ENCODE peak calls at places on chromosomes 4 and X, in seven cellular contexts. S, P, A, J, F, T and C are unnamed samples.
A peak's percentile ranks its signal among the peaks of the same experiment; 100 is the strongest.

GRCh38 chr4:145609494-145610427 is 9.4 kb upstream of the MMAA start:
- DNase-seq in S (peak; percentile 27), P (peak; percentile 41), A (peak; percentile 58), J (peak; percentile 68), F (peak; percentile 58), T (no peak), C (no peak)

GRCh38 chr4:2949782-2950125 is 13.5 kb downstream of the NOP14 start:
- DNase-seq in S (no peak), P (no peak), A (no peak), J (no peak), F (no peak), T (no peak), C (no peak)

GRCh38 chr4:108535757-108536156 is 84.6 kb upstream of the RPL34 start:
- DNase-seq in S (no peak), P (no peak), A (no peak), J (no peak), F (no peak), T (no peak), C (no peak)

GRCh38 chrX:32893751-32894150 is 317.6 kb downstream of the DMD start:
- DNase-seq in S (no peak), P (no peak), A (no peak), J (no peak), F (no peak), T (no peak), C (no peak)

GRCh38 chr4:187321741-187322140 is 598.1 kb upstream of the FAT1 start:
- DNase-seq in S (no peak), P (no peak), A (no peak), J (no peak), F (no peak), T (no peak), C (no peak)

GRCh38 chr4:140252144-140252741 is 98.3 kb upstream of the MAML3 start:
- DNase-seq in S (no peak), P (peak; percentile 69), A (no peak), J (no peak), F (no peak), T (no peak), C (peak; percentile 41)

GRCh38 chr4:112515278-112516075 is 503 bp downstream of the NEUROG2 start:
- DNase-seq in S (peak; percentile 41), P (peak; percentile 75), A (no peak), J (no peak), F (no peak), T (no peak), C (peak; percentile 42)

GRCh38 chr4:46945062-46945461 is 36.0 kb upstream of the COX7B2 start:
- DNase-seq in S (no peak), P (no peak), A (no peak), J (no peak), F (no peak), T (no peak), C (no peak)

GRCh38 chr4:54539500-54540029 is 118.2 kb upstream of the KIT start:
- DNase-seq in S (peak; percentile 20), P (peak; percentile 87), A (peak; percentile 6), J (no peak), F (no peak), T (no peak), C (peak; percentile 26)

GRCh38 chr4:183190900-183191527 is 92.0 kb downstream of the WWC2 start:
- DNase-seq in S (no peak), P (no peak), A (peak; percentile 39), J (no peak), F (no peak), T (no peak), C (no peak)
- TF ChIP-seq JUND in S (no peak), P (no peak), A (no peak), J (no peak), F (no peak), T (no peak), C (no peak)

DNA sequence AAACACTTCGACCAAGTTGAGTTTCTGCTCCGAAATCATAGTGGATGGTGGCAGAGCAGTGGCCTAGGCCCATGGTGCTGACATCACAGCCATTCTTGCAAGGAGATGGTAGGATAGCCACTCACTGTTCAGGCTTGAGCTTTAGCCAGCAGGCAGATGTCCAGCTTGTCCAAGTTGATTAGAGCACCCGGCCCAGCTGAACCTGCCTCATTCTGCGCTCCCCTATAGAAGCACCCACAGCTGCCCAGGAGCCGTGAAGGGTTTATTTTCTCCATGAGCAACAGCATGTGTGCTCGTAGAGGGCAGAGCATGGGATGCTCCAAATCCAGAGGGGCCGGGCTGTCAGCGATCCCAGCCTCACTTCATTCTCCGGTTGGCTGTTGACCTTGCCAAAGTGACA is 16.2 kb downstream of the PIGG start:
- DNase-seq in S (no peak), P (no peak), A (no peak), J (no peak), F (no peak), T (no peak), C (no peak)
- TF ChIP-seq JUND in S (no peak), P (no peak), A (no peak), J (no peak), F (no peak), T (no peak), C (no peak)

GRCh38 chr4:73895201-73896177 is 26.3 kb downstream of the CXCL1 start:
- DNase-seq in S (no peak), P (no peak), A (no peak), J (no peak), F (no peak), T (no peak), C (no peak)
- TF ChIP-seq JUND in S (no peak), P (no peak), A (no peak), J (no peak), F (no peak), T (no peak), C (no peak)

GRCh38 chrX:106928227-106928626 is 8.0 kb downstream of the CLDN2 start:
- DNase-seq in S (no peak), P (no peak), A (no peak), J (no peak), F (no peak), T (no peak), C (no peak)
- TF ChIP-seq JUND in S (no peak), P (no peak), A (no peak), J (no peak), F (no peak), T (no peak), C (no peak)

GRCh38 chrX:139299309-139299708 is 231.2 kb upstream of the F9 start:
- DNase-seq in S (no peak), P (no peak), A (no peak), J (no peak), F (no peak), T (no peak), C (no peak)
- TF ChIP-seq JUND in S (no peak), P (no peak), A (no peak), J (no peak), F (no peak), T (no peak), C (no peak)

GRCh38 chr4:185932491-185932890 is 120.5 kb upstream of the SORBS2 start:
- DNase-seq in S (no peak), P (no peak), A (no peak), J (no peak), F (no peak), T (no peak), C (no peak)

GRCh38 chr4:185933078-185933581 is 121.1 kb upstream of the SORBS2 start:
- DNase-seq in S (no peak), P (no peak), A (no peak), J (no peak), F (no peak), T (no peak), C (no peak)

GRCh38 chr4:185931375-185931774 is 119.4 kb upstream of the SORBS2 start:
- DNase-seq in S (no peak), P (no peak), A (no peak), J (no peak), F (no peak), T (no peak), C (no peak)

GRCh38 chr4:185928761-185929455 is 116.9 kb upstream of the SORBS2 start:
- DNase-seq in S (no peak), P (no peak), A (no peak), J (no peak), F (no peak), T (no peak), C (peak; percentile 28)

GRCh38 chr4:185931986-185932385 is 120.0 kb upstream of the SORBS2 start:
- DNase-seq in S (no peak), P (no peak), A (no peak), J (no peak), F (no peak), T (no peak), C (no peak)
- TF ChIP-seq JUND in S (no peak), P (no peak), A (no peak), J (no peak), F (no peak), T (no peak), C (no peak)